ENCODE peak calls at places on chromosomes 6 and 20, in eight cellular contexts. R, Z, X, Y, L, H, S and F are unnamed samples.

GRCh38 chr20:32678948-32679347 is 5.2 kb upstream of the C20orf203 start:
- DNase-seq in H (no peak), Z (peak), X (no peak), Y (no peak), L (peak), R (no peak), S (no peak), F (no peak)

GRCh38 chr6:24581084-24581669 is 64.8 kb downstream of the KIAA0319 start:
- DNase-seq in L (peak), H (peak), Z (peak), R (peak), S (peak), X (peak), Y (peak), F (no peak)

GRCh38 chr20:45061244-45061643 is 39.7 kb downstream of the KCNS1 start:
- DNase-seq in H (no peak), Z (no peak), X (peak), S (no peak), R (peak), Y (peak), L (no peak), F (no peak)

GRCh38 chr6:168394606-168395005 is 46.4 kb upstream of the SMOC2 start:
- DNase-seq in Y (no peak), Z (no peak), R (no peak), X (no peak), H (no peak), S (no peak), L (no peak), F (no peak)

GRCh38 chr20:10357061-10357708 is 76.8 kb downstream of the MKKS start:
- DNase-seq in H (no peak), S (no peak), R (peak), Z (no peak), X (no peak), L (no peak), Y (no peak), F (no peak)

GRCh38 chr6:82589509-82590206 is 226.0 kb downstream of the TPBG start:
- DNase-seq in H (no peak), Y (peak), Z (no peak), R (peak), X (peak), L (no peak), S (no peak), F (no peak)

GRCh38 chr20:8039048-8039447 is 19.5 kb upstream of the TMX4 start:
- DNase-seq in H (no peak), Z (no peak), X (no peak), L (no peak), R (no peak), Y (no peak), S (no peak), F (no peak)

GRCh38 chr6:64249129-64249528 is 613.5 kb downstream of the PHF3 start:
- DNase-seq in R (no peak), Z (no peak), H (no peak), Y (peak), L (no peak), X (no peak), S (no peak), F (no peak)

GRCh38 chr20:63253438-63254236 is 626 bp downstream of the NKAIN4 start:
- DNase-seq in L (no peak), Y (no peak), H (no peak), Z (no peak), X (no peak), R (no peak), S (peak), F (no peak)

GRCh38 chr20:51204794-51205193 is 181.9 kb upstream of the KCNG1 start:
- DNase-seq in H (no peak), Z (no peak), X (no peak), L (no peak), Y (no peak), S (no peak), R (no peak), F (no peak)

GRCh38 chr6:33700391-33701050 is 11.0 kb downstream of the UQCC2 start:
- DNase-seq in H (peak), Y (peak), S (peak), Z (no peak), X (peak), L (peak), R (peak), F (no peak)

GRCh38 chr6:89818977-89819335 is 638 bp downstream of the MDN1 start:
- DNase-seq in S (peak), Z (no peak), R (no peak), X (no peak), L (no peak), Y (peak), H (no peak), F (no peak)

GRCh38 chr20:36482044-36482473 is 59.3 kb upstream of the MYL9 start:
- DNase-seq in Z (no peak), H (no peak), X (no peak), Y (no peak), S (peak), L (peak), R (no peak), F (no peak)

GRCh38 chr6:39865011-39865888 is 69.0 kb downstream of the MOCS1 start:
- DNase-seq in Y (peak), X (no peak), L (peak), R (no peak), S (peak), H (peak), Z (peak), F (no peak)

GRCh38 chr6:127302728-127303675 is 36.3 kb downstream of the RNF146 start:
- DNase-seq in R (no peak), X (peak), L (no peak), Z (peak), S (peak), Y (peak), H (peak), F (no peak)

GRCh38 chr6:110295451-110296145 is 62.6 kb downstream of the METTL24 start:
- DNase-seq in H (no peak), L (no peak), Z (no peak), R (no peak), Y (no peak), S (no peak), X (no peak), F (no peak)

GRCh38 chr6:35558571-35558970 is 45.9 kb upstream of the TULP1 start:
- DNase-seq in Y (no peak), Z (no peak), H (no peak), L (no peak), X (no peak), R (no peak), S (no peak), F (no peak)

GRCh38 chr20:24836900-24837299 is 112.2 kb upstream of the CST7 start:
- DNase-seq in R (no peak), Z (no peak), S (peak), Y (no peak), L (no peak), H (no peak), X (no peak), F (no peak)

DNA sequence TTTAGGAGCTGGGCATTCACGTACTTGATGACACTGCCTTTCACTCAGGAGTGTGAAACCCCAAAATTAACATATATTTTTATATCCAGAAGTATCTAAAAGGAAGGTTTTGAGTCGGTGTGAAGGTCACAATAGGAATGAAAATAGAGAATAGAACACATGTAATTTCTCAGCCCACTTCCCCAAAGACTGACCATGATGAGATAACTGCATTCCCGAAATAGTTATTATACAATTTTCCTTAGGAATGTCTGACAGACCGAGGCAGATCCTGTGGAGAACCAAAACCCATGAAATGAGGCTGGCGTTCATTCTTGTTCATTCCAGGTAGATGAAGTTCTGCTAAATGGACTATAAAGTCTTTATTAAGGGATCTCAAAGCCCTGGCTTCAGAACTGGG is 10.3 kb downstream of the NSFL1C start:
- DNase-seq in S (no peak), X (peak), R (no peak), L (no peak), Y (peak), H (no peak), Z (no peak), F (no peak)
- TF ChIP-seq CTCF in S (no peak), X (no peak), R (no peak), L (no peak), Y (no peak), H (no peak), Z (no peak), F (no peak)

DNA sequence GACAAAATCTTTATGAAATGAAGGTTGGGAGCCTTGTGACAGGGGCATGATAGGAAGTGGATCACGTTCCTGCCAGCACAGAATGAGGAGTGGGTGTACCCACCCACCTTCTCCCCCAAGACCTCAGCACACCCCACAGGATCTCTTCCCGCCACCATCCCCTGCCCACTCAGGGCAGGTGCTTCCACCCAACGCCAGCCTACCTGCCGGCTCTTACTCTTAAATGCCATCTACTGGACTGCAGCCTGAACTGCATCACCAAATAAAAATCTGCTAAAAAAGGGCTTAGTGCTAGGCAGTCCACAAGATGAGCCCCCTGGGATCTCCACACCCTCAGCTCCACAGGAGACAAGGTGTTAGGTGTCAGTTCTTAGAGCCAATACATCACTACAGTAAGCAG is 20.6 kb downstream of the DTNBP1 start:
- DNase-seq in Z (no peak), H (no peak), S (no peak), R (no peak), Y (peak), L (no peak), X (no peak), F (no peak)
- TF ChIP-seq CTCF in Z (no peak), H (no peak), S (peak), R (peak), Y (peak), L (no peak), X (peak), F (peak)

DNA sequence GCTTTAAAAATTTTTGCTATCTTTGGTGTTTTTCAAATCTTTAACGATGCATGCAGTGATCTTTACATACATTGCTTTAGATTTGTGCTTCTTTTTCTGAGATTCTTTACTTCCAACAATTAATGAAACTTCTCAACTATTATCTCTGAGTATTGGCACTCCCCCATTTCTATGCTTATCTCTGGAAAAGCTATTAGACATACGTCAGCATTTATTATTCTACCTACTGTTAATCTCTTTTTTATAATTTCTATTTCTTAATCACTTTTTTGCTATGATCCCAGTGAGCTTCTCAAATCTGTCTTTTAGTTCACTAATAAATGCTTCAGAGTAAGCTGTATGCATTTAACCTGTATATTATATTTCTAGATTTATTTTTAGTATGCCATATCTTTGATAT is 264.2 kb upstream of the TFAP2D start:
- DNase-seq in L (no peak), Y (no peak), Z (no peak), X (no peak), H (no peak), R (no peak), S (no peak), F (no peak)
- TF ChIP-seq CTCF in L (no peak), Y (no peak), Z (no peak), X (no peak), H (no peak), R (no peak), S (no peak), F (no peak)

DNA sequence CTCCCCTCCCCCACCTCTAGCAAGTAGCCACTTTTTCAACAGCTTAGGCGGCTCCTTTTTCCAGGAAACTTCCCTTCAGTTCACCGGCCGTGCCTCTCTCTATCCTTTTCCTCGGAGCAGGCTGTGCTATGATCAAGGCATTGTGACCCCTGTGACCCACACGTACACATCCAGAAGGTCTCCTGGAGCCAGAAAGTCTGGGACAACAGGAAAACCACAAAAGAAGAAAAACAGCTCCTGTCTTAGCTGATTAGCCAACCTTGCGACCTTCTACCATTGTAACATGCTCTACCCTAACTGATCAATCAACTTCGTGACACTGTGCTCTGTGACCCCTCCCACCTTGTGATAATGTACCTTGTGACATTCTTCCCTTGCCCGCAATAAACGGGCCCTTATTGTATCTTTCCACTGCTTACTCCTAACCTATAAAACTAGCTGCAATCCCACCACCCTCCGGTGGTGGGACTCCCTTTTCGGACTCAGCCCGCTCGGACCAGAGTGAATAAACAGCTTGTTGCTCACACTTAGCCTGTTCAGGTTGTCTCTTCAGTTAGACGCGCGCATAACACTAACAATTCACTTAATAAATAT is 24.2 kb downstream of the ZNF311 start:
- DNase-seq in X (peak), L (no peak), Y (peak), R (no peak), Z (no peak), S (peak), H (no peak), F (no peak)
- TF ChIP-seq CTCF in X (peak), L (no peak), Y (peak), R (peak), Z (no peak), S (peak), H (peak), F (peak)